ENCODE peak calls at places on chromosome 15, in ten cellular contexts. I is body of pancreas, Y is ovary, G is AG09309, A is RWPE2, S is ascending aorta, U is pancreas, V is coronary artery, K is colonic mucosa, P is heart right ventricle. D is an unnamed sample.

GRCh38 chr15:93917181-93917580 is 314.2 kb upstream of the MCTP2 start:
- DNase-seq in I (no peak), Y (no peak), U (no peak), A (no peak), P (no peak), V (no peak), K (no peak), G (no peak), S (no peak), D (no peak)

GRCh38 chr15:78355185-78355584 is 15.0 kb downstream of the CRABP1 start:
- DNase-seq in Y (no peak), P (no peak), A (peak; percentile 21), S (no peak), G (no peak), K (no peak), I (no peak), V (no peak), U (no peak), D (no peak)

GRCh38 chr15:34708422-34708821 is 46.4 kb downstream of the GJD2 start:
- DNase-seq in G (no peak), A (no peak), U (no peak), V (no peak), S (no peak), Y (no peak), I (peak; percentile 25), P (no peak), K (no peak), D (no peak)

GRCh38 chr15:41122849-41123248 is 6.8 kb upstream of the INO80 start:
- DNase-seq in S (no peak), G (no peak), P (no peak), K (no peak), V (no peak), A (no peak), U (no peak), Y (no peak), I (no peak), D (no peak)

GRCh38 chr15:68930268-68931022 is at the start of gene SPESP1:
- DNase-seq in Y (peak; percentile 64), I (peak; percentile 44), K (peak; percentile 76), U (peak; percentile 61), G (no peak), V (peak; percentile 76), S (no peak), A (peak; percentile 94), P (peak; percentile 85), D (peak; percentile 21)

GRCh38 chr15:94080416-94080815 is 150.9 kb upstream of the MCTP2 start:
- DNase-seq in Y (no peak), G (peak; percentile 73), P (peak; percentile 36), V (no peak), S (no peak), K (no peak), I (peak; percentile 13), U (no peak), A (peak; percentile 91), D (peak; percentile 18)

GRCh38 chr15:35289029-35289617 is 204.0 kb upstream of the NANOGP8 start:
- DNase-seq in K (no peak), P (no peak), S (no peak), G (peak; percentile 50), V (no peak), I (peak; percentile 45), U (no peak), Y (no peak), A (no peak), D (peak; percentile 48)

GRCh38 chr15:41933771-41934170 is 38.6 kb downstream of the EHD4 start:
- DNase-seq in U (no peak), A (peak; percentile 82), I (peak; percentile 29), G (no peak), S (no peak), Y (no peak), K (peak; percentile 58), V (peak; percentile 75), P (no peak), D (peak; percentile 34)

GRCh38 chr15:98308117-98308516 is 340.2 kb upstream of the IGF1R start:
- DNase-seq in A (no peak), G (no peak), Y (no peak), I (no peak), K (no peak), P (no peak), V (no peak), U (no peak), S (no peak), D (no peak)

GRCh38 chr15:91356083-91356482 is 256.0 kb downstream of the SV2B start:
- DNase-seq in U (no peak), Y (no peak), V (no peak), K (no peak), I (no peak), P (no peak), S (no peak), A (no peak), G (no peak), D (no peak)

GRCh38 chr15:101439285-101439919 is 50.1 kb downstream of the PCSK6 start:
- DNase-seq in P (no peak), U (no peak), I (peak; percentile 59), V (peak; percentile 53), G (no peak), Y (no peak), S (no peak), K (no peak), A (peak; percentile 19), D (no peak)

GRCh38 chr15:43235536-43235935 is 14.7 kb upstream of the EPB42 start:
- DNase-seq in A (peak; percentile 47), V (no peak), S (no peak), I (no peak), Y (no peak), P (no peak), G (no peak), U (no peak), K (no peak), D (no peak)

GRCh38 chr15:69119692-69120395 is 40.6 kb upstream of the GLCE start:
- DNase-seq in A (no peak), P (no peak), U (no peak), I (no peak), S (no peak), Y (no peak), K (no peak), G (no peak), V (no peak), D (no peak)

GRCh38 chr15:98952381-98952803 is 55.2 kb downstream of the PGPEP1L start:
- DNase-seq in Y (no peak), S (no peak), K (no peak), G (no peak), V (no peak), A (peak; percentile 10), P (no peak), I (peak; percentile 60), U (peak; percentile 56), D (no peak)

GRCh38 chr15:22808240-22808639 is 21.8 kb downstream of the NIPA1 start:
- DNase-seq in G (no peak), A (peak; percentile 35), V (no peak), S (no peak), P (no peak), K (peak; percentile 55), I (peak; percentile 73), U (peak; percentile 71), Y (no peak), D (peak; percentile 70)

GRCh38 chr15:62742409-62743171 is 300.0 kb upstream of the TPM1 start:
- DNase-seq in U (no peak), S (no peak), V (peak; percentile 88), Y (peak; percentile 66), P (peak; percentile 45), I (peak; percentile 55), A (no peak), K (peak; percentile 51), G (peak; percentile 86), D (peak; percentile 53)

DNA sequence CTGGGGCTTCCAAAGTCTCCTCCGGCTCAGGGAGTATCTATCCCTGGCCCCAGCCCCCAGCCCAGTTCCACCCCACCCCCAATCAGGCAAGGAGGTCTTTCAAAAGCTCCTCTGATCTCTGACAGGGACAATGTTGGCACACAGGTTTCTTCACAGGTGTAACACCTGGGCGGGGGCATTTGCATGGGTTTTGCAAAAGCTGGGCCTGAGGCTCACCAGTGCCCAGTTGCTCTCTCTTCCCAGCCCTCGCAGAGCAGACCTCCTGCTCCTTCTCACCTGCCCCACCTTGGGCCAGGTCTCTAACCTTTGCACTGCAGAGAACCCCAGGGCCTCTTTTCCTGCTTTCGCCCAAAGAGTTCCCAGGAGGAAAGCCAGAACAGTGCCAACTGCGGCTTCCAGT is 8.6 kb upstream of the CSK start:
- DNase-seq in K (peak; percentile 33), I (no peak), Y (no peak), S (no peak), G (no peak), A (no peak), U (no peak), V (no peak), P (no peak), D (peak; percentile 46)
- H3K4me3 ChIP-seq in K (no peak overlapping the region), I (no peak overlapping the region), Y (no peak overlapping the region), S (no peak overlapping the region), G (no peak overlapping the region), A (no peak overlapping the region), U (no peak overlapping the region), V (no peak overlapping the region), P (no peak overlapping the region), D (no peak overlapping the region)

GRCh38 chr15:67181221-67181639 is 73.2 kb downstream of the AAGAB start:
- DNase-seq in K (peak; percentile 13), S (no peak), P (no peak), U (no peak), A (peak; percentile 62), V (peak; percentile 58), Y (no peak), G (no peak), I (no peak), D (no peak)
- TF ChIP-seq CTCF in K (no peak), S (no peak), P (peak; percentile 15), U (no peak), A (no peak), V (no peak), Y (no peak), G (no peak), I (no peak), D (no peak)

DNA sequence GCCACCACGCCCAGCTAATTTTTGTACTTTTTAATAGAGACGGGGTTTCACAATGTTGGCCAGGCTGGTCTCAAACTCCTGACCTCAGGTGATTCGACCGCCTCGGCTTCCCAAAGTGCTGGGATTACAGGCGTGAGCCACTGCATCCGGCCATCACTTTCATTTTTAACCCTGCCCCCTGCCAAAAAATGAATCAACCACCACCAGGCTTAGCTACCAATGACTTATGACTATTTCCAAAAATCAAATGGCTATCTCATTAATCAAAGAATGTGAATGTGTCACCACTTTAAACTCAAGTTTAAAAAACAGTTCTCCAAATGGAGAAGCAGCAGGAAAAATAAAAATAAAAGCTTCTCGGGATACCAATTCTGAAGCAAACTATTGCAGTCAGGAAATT is 20.2 kb downstream of the CEP152 start:
- DNase-seq in U (no peak), A (no peak), G (no peak), P (no peak), V (no peak), I (no peak), S (no peak), Y (no peak), K (no peak), D (no peak)
- H3K4me3 ChIP-seq in U (no peak overlapping the region), A (no peak overlapping the region), G (no peak overlapping the region), P (no peak overlapping the region), V (no peak overlapping the region), I (no peak overlapping the region), S (no peak overlapping the region), Y (no peak overlapping the region), K (no peak overlapping the region), D (no peak overlapping the region)

DNA sequence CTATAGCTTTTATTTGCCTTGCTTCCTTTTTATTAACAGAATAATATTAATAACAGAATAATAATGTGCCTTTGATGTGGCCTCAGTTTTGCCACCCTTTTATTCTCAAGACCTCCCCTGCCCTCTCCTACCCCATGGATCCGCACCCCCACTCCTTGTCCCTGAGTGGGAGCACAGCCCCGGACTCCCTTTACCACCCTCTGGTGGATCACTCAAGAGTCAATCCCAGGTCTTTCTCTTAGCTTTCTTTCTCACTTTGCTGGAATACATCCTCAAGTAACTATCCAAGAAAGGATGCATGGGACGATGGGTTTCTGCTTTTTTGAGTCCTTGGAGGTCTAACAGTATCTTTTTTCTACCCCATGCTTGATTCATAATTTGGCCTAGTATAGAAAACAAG is 63.4 kb downstream of the KLF13 start:
- DNase-seq in G (no peak), K (no peak), S (no peak), V (peak; percentile 52), I (no peak), U (no peak), Y (no peak), A (no peak), P (no peak), D (no peak)
- TF ChIP-seq CTCF in G (no peak), K (no peak), S (no peak), V (no peak), I (no peak), U (no peak), Y (no peak), A (no peak), P (no peak), D (no peak)